ENCODE peak calls at places on chromosomes 13 and 19, in four cellular contexts. K, Z, V and I are unnamed samples.
A peak's percentile ranks its signal among the peaks of the same experiment; 100 is the strongest.

GRCh38 chr19:39389621-39390414 is 1.1 kb downstream of the PAF1 start:
- DNase-seq in Z (no peak), V (no peak), K (no peak), I (no peak)

GRCh38 chr19:55497777-55498176 is 9.5 kb downstream of the SSC5D start:
- DNase-seq in V (no peak), K (no peak), Z (no peak), I (no peak)

GRCh38 chr13:41061075-41061913 is at the start of gene WBP4:
- DNase-seq in K (peak; percentile 94), Z (peak; percentile 84), V (peak; percentile 89), I (peak; percentile 73)

GRCh38 chr19:54422136-54422535 is 6.9 kb downstream of the TTYH1 start:
- DNase-seq in Z (no peak), V (no peak), K (no peak), I (no peak)

GRCh38 chr19:7421941-7422744 is 66.7 kb downstream of the PEX11G start:
- DNase-seq in V (no peak), Z (no peak), K (peak; percentile 69), I (no peak)

GRCh38 chr19:13825489-13826475 is 30.5 kb downstream of the ZSWIM4 start:
- DNase-seq in V (no peak), Z (peak; percentile 87), K (no peak), I (no peak)

GRCh38 chr19:41355035-41355434 is 1.3 kb upstream of the TGFB1 start:
- DNase-seq in Z (no peak), K (no peak), V (no peak), I (no peak)

GRCh38 chr13:98080280-98080679 is 62.6 kb upstream of the FARP1 start:
- DNase-seq in Z (no peak), V (no peak), K (no peak), I (no peak)

GRCh38 chr13:20439261-20439660 is 86.4 kb downstream of the CRYL1 start:
- DNase-seq in K (no peak), V (no peak), Z (no peak), I (no peak)

GRCh38 chr13:80973721-80974120 is 632.8 kb upstream of the SPRY2 start:
- DNase-seq in V (no peak), Z (no peak), K (no peak), I (no peak)

GRCh38 chr19:15869109-15869555 is 28.7 kb downstream of the CYP4F2 start:
- DNase-seq in K (peak; percentile 71), Z (peak; percentile 88), V (peak; percentile 60), I (peak; percentile 2)

GRCh38 chr13:110251227-110251791 is 55.6 kb downstream of the COL4A1 start:
- DNase-seq in V (no peak), Z (no peak), K (no peak), I (no peak)

GRCh38 chr19:24033962-24034342 is 53.0 kb upstream of the ZNF254 start:
- DNase-seq in V (peak; percentile 41), K (no peak), Z (peak; percentile 13), I (no peak)

GRCh38 chr19:17292301-17293074 is 10.7 kb downstream of the ABHD8 start:
- DNase-seq in Z (peak; percentile 96), V (peak; percentile 51), K (peak; percentile 86), I (peak; percentile 72)

GRCh38 chr13:99654076-99654475 is 152.8 kb downstream of the TM9SF2 start:
- DNase-seq in Z (no peak), V (no peak), K (no peak), I (no peak)

GRCh38 chr13:18232298-18232993 is 949.2 kb downstream of the TUBA3C start:
- DNase-seq in V (no peak), K (no peak), Z (no peak), I (no peak)

GRCh38 chr13:18235172-18235571 is 946.5 kb downstream of the TUBA3C start:
- DNase-seq in K (no peak), Z (no peak), V (no peak), I (no peak)

GRCh38 chr13:18232994-18233782 is 948.4 kb downstream of the TUBA3C start:
- DNase-seq in V (no peak), K (no peak), Z (no peak), I (no peak)

GRCh38 chr13:18235756-18236527 is 945.7 kb downstream of the TUBA3C start:
- DNase-seq in V (no peak), Z (no peak), K (no peak), I (no peak)

DNA sequence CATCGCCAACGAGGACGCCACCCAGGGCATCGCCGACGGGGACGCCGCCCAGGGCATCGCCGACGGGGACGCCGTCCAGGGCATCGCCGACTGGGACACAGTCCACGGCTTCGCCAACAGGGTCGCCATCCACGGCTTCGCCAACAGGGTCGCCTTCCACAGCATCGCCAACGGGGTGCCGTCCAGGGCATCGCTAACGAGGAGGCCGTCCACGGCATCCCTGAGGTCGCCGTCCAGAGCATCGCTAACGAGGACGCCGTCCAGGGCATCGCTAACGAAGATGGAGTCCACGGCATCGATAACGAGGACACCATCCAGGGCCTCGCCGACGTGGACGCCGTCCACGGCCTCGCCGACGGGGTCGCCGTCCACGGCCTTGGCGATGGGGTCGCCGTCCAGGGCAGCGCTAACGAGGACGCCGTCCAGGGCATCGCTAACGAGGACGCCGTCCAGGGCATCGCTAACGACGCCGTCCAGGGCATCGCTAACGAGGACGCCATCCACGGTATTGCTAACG is 947.8 kb downstream of the TUBA3C start:
- DNase-seq in V (no peak), Z (no peak), K (no peak), I (no peak)
- H3K27me3 ChIP-seq in V (no peaks in the 10 kb centered on the region), Z (no peaks in the 10 kb centered on the region), K (no peaks in the 10 kb centered on the region), I (no peaks in the 10 kb centered on the region)

GRCh38 chr19:1221141-1221903 is 15.7 kb downstream of the STK11 start:
- DNase-seq in K (no peak), Z (no peak), V (peak; percentile 38), I (no peak)
- TF ChIP-seq TCF7L2 in K (no peak), Z (no peak), V (no peak), I (no peak)

GRCh38 chr13:44974056-44974798 is 15.0 kb downstream of the NUFIP1 start:
- DNase-seq in Z (no peak), V (no peak), K (no peak), I (no peak)
- H3K27ac ChIP-seq in Z (no peak overlapping the region), V (no peak overlapping the region), K (no peak overlapping the region), I (no peak overlapping the region)

GRCh38 chr13:91216928-91217700 is 130.4 kb upstream of the MIR17HG start:
- DNase-seq in Z (no peak), V (no peak), K (no peak), I (no peak)
- H3K27me3 ChIP-seq in Z (no peaks in the 10 kb centered on the region), V (no peaks in the 10 kb centered on the region), K (no peaks in the 10 kb centered on the region), I (no peaks in the 10 kb centered on the region)

GRCh38 chr13:49540552-49540951 is 44.8 kb downstream of the PHF11 start:
- DNase-seq in K (no peak), V (no peak), Z (peak; percentile 21), I (no peak)
- TF ChIP-seq TCF7L2 in K (no peak), V (no peak), Z (no peak), I (no peak)

GRCh38 chr19:31280266-31281006 is 68.8 kb downstream of the TSHZ3 start:
- DNase-seq in Z (no peak), K (no peak), V (no peak), I (peak; percentile 5)
- H3K27ac ChIP-seq in Z (no peak overlapping the region), K (no peak overlapping the region), V (no peak overlapping the region), I (no peak overlapping the region)

GRCh38 chr13:27834095-27834494 is 41.8 kb downstream of the GSX1 start:
- DNase-seq in V (no peak), Z (no peak), K (no peak), I (no peak)
- H3K27me3 ChIP-seq in V (no peaks in the 10 kb centered on the region), Z (peaks cover 5% of the 10 kb centered on the region), K (no peaks in the 10 kb centered on the region), I (no peaks in the 10 kb centered on the region)